ENCODE peak calls at places on chromosomes 4 and X, in five cellular contexts. R is colonic mucosa, E is activated T-helper 1 cell treated with Interleukin-2 at 50 U/mL for 16 hours, B is cardiac muscle cell, L is GM12865. K is an unnamed sample.

GRCh38 chr4:142079951-142080350 is 443.6 kb downstream of the IL15 start:
- DNase-seq in R (no peak), L (no peak), B (no peak), E (no peak), K (no peak)

GRCh38 chr4:106569151-106570029 is 200.8 kb upstream of the GIMD1 start:
- DNase-seq in R (no peak), L (peak), E (no peak), B (no peak), K (no peak)

GRCh38 chr4:182454440-182455013 is 211.3 kb downstream of the TENM3 start:
- DNase-seq in B (no peak), R (no peak), E (no peak), L (no peak), K (peak)

GRCh38 chr4:48340276-48340904 is 939 bp upstream of the SLAIN2 start:
- DNase-seq in E (no peak), R (peak), L (peak), B (peak), K (peak)

GRCh38 chrX:15686818-15687685 is 22.4 kb upstream of the CLTRN start:
- DNase-seq in E (peak), R (peak), B (peak), L (peak), K (peak)

GRCh38 chrX:14676431-14676830 is 147.1 kb downstream of the GLRA2 start:
- DNase-seq in E (no peak), R (no peak), B (no peak), L (no peak), K (no peak)

GRCh38 chr4:6854098-6854744 is 55.4 kb upstream of the TBC1D14 start:
- DNase-seq in B (no peak), R (no peak), E (no peak), L (peak), K (no peak)

GRCh38 chrX:133881893-133882292 is 103.5 kb downstream of the GPC3 start:
- DNase-seq in R (no peak), B (no peak), E (no peak), L (no peak), K (no peak)

GRCh38 chr4:142406917-142407501 is 439.1 kb downstream of the INPP4B start:
- DNase-seq in B (peak), R (no peak), E (no peak), L (no peak), K (no peak)

GRCh38 chr4:791201-791865 is 34.6 kb downstream of the CPLX1 start:
- DNase-seq in E (no peak), L (no peak), B (no peak), R (no peak), K (no peak)

GRCh38 chrX:39327255-39327654 is 526.0 kb downstream of the MID1IP1 start:
- DNase-seq in B (no peak), L (no peak), E (no peak), R (no peak), K (no peak)

GRCh38 chr4:3074846-3075651 is 568 bp downstream of the HTT start:
- DNase-seq in B (peak), L (peak), R (peak), E (peak), K (peak)

GRCh38 chr4:126465341-126465740 is 1150.6 kb downstream of the FAT4 start:
- DNase-seq in E (no peak), R (no peak), L (no peak), B (peak), K (no peak)

GRCh38 chr4:18566970-18567799 is 545.6 kb upstream of the LCORL start:
- DNase-seq in R (no peak), L (no peak), E (no peak), B (no peak), K (no peak)

GRCh38 chr4:169249214-169249973 is 21.4 kb downstream of the SH3RF1 start:
- DNase-seq in R (no peak), L (no peak), E (no peak), B (peak), K (peak)

GRCh38 chr4:14169460-14169859 is 541.9 kb upstream of the BOD1L1 start:
- DNase-seq in B (peak), E (no peak), R (no peak), L (no peak), K (no peak)

GRCh38 chrX:154372612-154373022 is 1.8 kb downstream of the FLNA start:
- DNase-seq in L (peak), R (no peak), B (no peak), E (no peak), K (no peak)

GRCh38 chr4:105509291-105509690 is 35.4 kb upstream of the PPA2 start:
- DNase-seq in L (peak), E (no peak), B (no peak), R (no peak), K (no peak)

GRCh38 chr4:174631901-174632758 is 109.8 kb upstream of the HPGD start:
- DNase-seq in E (no peak), B (peak), R (no peak), L (peak), K (peak)

GRCh38 chr4:153241970-153242847 is 38.0 kb downstream of the TRIM2 start:
- DNase-seq in R (peak), L (no peak), E (no peak), B (no peak), K (peak)

GRCh38 chrX:115393271-115393670 is 103.8 kb downstream of the LUZP4 start:
- DNase-seq in E (no peak), L (no peak), R (no peak), B (peak), K (no peak)

GRCh38 chrX:140697618-140698017 is 11.9 kb upstream of the LINC00632 start:
- DNase-seq in B (no peak), R (no peak), E (no peak), L (no peak), K (no peak)